ENCODE peak calls at places on chromosomes 1 and 21, in four cellular contexts. Q is cardiac fibroblast, Z is coronary artery, U is neural crest cell. P is an unnamed sample.

GRCh38 chr1:33997127-33998047 is 133.5 kb downstream of the HMGB4 start:
- DNase-seq in Q (no peak), Z (peak), U (no peak), P (no peak)

GRCh38 chr1:39398278-39399010 is 93.0 kb upstream of the BMP8A start:
- DNase-seq in U (no peak), Z (peak), Q (peak), P (no peak)

GRCh38 chr21:32403201-32403701 is 9.3 kb upstream of the EVA1C start:
- DNase-seq in U (peak), Q (peak), Z (no peak), P (no peak)

GRCh38 chr1:32474954-32475353 is 10.1 kb downstream of the ZBTB8B start:
- DNase-seq in Q (no peak), U (no peak), Z (no peak), P (no peak)

GRCh38 chr1:157348538-157349480 is 203.5 kb downstream of the FCRL5 start:
- DNase-seq in U (no peak), Z (no peak), Q (no peak), P (no peak)

GRCh38 chr1:43221256-43221778 is 48.5 kb upstream of the TMEM125 start:
- DNase-seq in Z (no peak), Q (no peak), U (no peak), P (no peak)

GRCh38 chr1:225850370-225850769 is 31.8 kb downstream of the TMEM63A start:
- DNase-seq in Q (no peak), Z (no peak), U (no peak), P (no peak)

GRCh38 chr1:88935522-88936222 is 44.3 kb upstream of the GTF2B start:
- DNase-seq in U (peak), Z (no peak), Q (peak), P (no peak)

GRCh38 chr1:74356493-74356892 is 121.3 kb downstream of the TNNI3K start:
- DNase-seq in Q (no peak), U (no peak), Z (no peak), P (no peak)

GRCh38 chr21:16976132-16976666 is 536.6 kb upstream of the CXADR start:
- DNase-seq in Z (no peak), U (no peak), Q (peak), P (no peak)

GRCh38 chr1:19042675-19043578 is 86.5 kb upstream of the IFFO2 start:
- DNase-seq in Z (peak), Q (no peak), U (no peak), P (no peak)

GRCh38 chr21:35366348-35367085 is 317.4 kb upstream of the RUNX1 start:
- DNase-seq in Z (no peak), Q (peak), U (no peak), P (no peak)

GRCh38 chr1:215730600-215730999 is 163.5 kb downstream of the KCTD3 start:
- DNase-seq in Z (no peak), Q (no peak), U (no peak), P (no peak)

GRCh38 chr1:117117697-117118096 is 3.9 kb downstream of the TRIM45 start:
- DNase-seq in Z (no peak), U (no peak), Q (no peak), P (no peak)

GRCh38 chr1:8419172-8419571 is 101.3 kb downstream of the SLC45A1 start:
- DNase-seq in Q (peak), Z (no peak), U (no peak), P (no peak)

GRCh38 chr1:22787636-22788035 is 77.0 kb downstream of the EPHB2 start:
- DNase-seq in Q (no peak), U (no peak), Z (no peak), P (no peak)

GRCh38 chr1:2379733-2380404 is 11.5 kb downstream of the MORN1 start:
- DNase-seq in U (no peak), Z (no peak), Q (no peak), P (no peak)

GRCh38 chr21:22125581-22125980 is 1127.4 kb downstream of the NCAM2 start:
- DNase-seq in U (no peak), Q (no peak), Z (no peak), P (no peak)

GRCh38 chr21:27693376-27693775 is 726.5 kb upstream of the ADAMTS5 start:
- DNase-seq in Z (no peak), Q (peak), U (no peak), P (no peak)

GRCh38 chr1:172041689-172042088 is 200.4 kb downstream of the DNM3 start:
- DNase-seq in Z (no peak), U (no peak), Q (peak), P (no peak)

GRCh38 chr1:234578735-234579134 is 31.2 kb downstream of the IRF2BP2 start:
- DNase-seq in Z (no peak), Q (no peak), U (no peak), P (no peak)

GRCh38 chr1:208205216-208206013 is 38.8 kb downstream of the PLXNA2 start:
- DNase-seq in Q (no peak), U (no peak), Z (no peak), P (no peak)

GRCh38 chr1:202199141-202199889 is 5.7 kb downstream of the LGR6 start:
- DNase-seq in Z (no peak), Q (no peak), U (no peak), P (no peak)

GRCh38 chr1:161958425-161958824 is 65.2 kb downstream of the OLFML2B start:
- DNase-seq in Q (no peak), Z (no peak), U (no peak), P (no peak)

GRCh38 chr1:163303561-163303960 is 18.2 kb upstream of the NUF2 start:
- DNase-seq in U (no peak), Q (no peak), Z (no peak), P (no peak)

GRCh38 chr1:50620680-50621329 is 197.6 kb upstream of the DMRTA2 start:
- DNase-seq in U (no peak), Z (no peak), Q (peak), P (no peak)

GRCh38 chr1:24409535-24409934 is 4.0 kb downstream of the STPG1 start:
- DNase-seq in Z (no peak), Q (peak), U (no peak), P (no peak)

GRCh38 chr1:17923684-17924083 is 168.6 kb downstream of the ACTL8 start:
- DNase-seq in Z (no peak), Q (no peak), U (no peak), P (no peak)

GRCh38 chr1:151222130-151222529 is 23.8 kb downstream of the PIP5K1A start:
- DNase-seq in Q (peak), U (no peak), Z (no peak), P (no peak)

GRCh38 chr1:93047585-93047984 is 31.5 kb upstream of the MTF2 start:
- DNase-seq in Q (no peak), U (no peak), Z (no peak), P (no peak)

GRCh38 chr1:68173283-68174172 is 58.8 kb downstream of the WLS start:
- DNase-seq in U (no peak), Z (no peak), Q (peak), P (no peak)

GRCh38 chr1:210072129-210072528 is 134.1 kb downstream of the SYT14 start:
- DNase-seq in Q (peak), U (no peak), Z (no peak), P (no peak)

GRCh38 chr1:11354893-11355593 is 82.0 kb downstream of the UBIAD1 start:
- DNase-seq in Z (no peak), U (peak), Q (no peak), P (no peak)

GRCh38 chr1:118504867-118505266 is 319.8 kb upstream of the SPAG17 start:
- DNase-seq in Q (no peak), U (no peak), Z (no peak), P (no peak)

GRCh38 chr1:85374160-85374559 is 90.8 kb downstream of the DDAH1 start:
- DNase-seq in Z (no peak), Q (peak), U (no peak), P (no peak)

GRCh38 chr1:109763646-109764415 is at the start of gene EPS8L3:
- DNase-seq in U (no peak), Z (peak), Q (no peak), P (peak)

GRCh38 chr1:151419819-151420218 is 20.4 kb downstream of the PSMB4 start:
- DNase-seq in U (no peak), Q (no peak), Z (no peak), P (no peak)

GRCh38 chr1:54135436-54136120 is 17.2 kb downstream of the CDCP2 start:
- DNase-seq in Z (no peak), Q (peak), U (no peak), P (no peak)

GRCh38 chr1:180250499-180250770 is 20.4 kb downstream of the LHX4 start:
- DNase-seq in Z (no peak), Q (no peak), U (no peak), P (no peak)

GRCh38 chr1:180248176-180248575 is 18.1 kb downstream of the LHX4 start:
- DNase-seq in U (no peak), Z (no peak), Q (no peak), P (no peak)

GRCh38 chr1:180249725-180250498 is 19.8 kb downstream of the LHX4 start:
- DNase-seq in U (no peak), Q (no peak), Z (no peak), P (no peak)

GRCh38 chr1:180247580-180247979 is 17.5 kb downstream of the LHX4 start:
- DNase-seq in U (no peak), Q (no peak), Z (no peak), P (no peak)

GRCh38 chr1:180248731-180249681 is 18.9 kb downstream of the LHX4 start:
- DNase-seq in Q (no peak), U (no peak), Z (no peak), P (no peak)
- TF ChIP-seq CTCF in Q (peak), U (no peak), Z (no peak), P (no peak)

DNA sequence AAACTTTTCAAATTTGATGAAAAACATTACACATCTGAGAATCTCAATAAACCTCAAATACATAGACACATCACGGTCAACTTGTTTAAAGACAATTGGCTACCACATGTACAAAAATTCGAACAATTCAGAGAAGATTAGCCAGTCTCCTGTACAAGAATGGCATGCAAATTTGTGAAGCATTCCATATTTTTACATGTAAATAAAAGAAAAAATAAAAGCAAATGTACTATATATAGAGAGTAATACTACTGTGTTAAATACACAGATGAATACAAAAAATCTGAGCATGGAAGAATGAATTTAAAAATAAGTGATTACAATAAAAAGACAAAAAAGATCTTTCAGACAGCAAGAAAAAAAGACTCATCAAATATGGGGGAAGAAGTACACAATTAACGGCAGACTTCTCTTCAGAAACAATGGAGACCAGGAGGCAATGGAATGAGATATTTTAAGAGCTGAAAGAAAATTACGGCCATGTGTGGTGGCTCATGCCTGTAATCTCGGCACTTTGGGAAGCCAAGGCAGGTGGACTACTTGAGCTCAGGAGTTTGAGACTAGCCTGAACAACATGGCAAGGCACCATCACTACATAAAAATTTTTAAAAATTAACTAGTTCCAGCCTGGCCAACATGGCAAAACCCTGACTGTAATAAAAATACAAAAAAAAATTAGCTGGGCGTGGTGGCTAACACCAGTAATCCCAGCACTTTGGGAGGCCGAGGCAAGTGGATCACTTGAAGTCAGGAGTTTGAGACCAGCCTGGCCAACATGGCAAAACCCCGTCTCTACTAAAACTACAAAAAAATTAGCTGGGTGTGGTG is 23.2 kb downstream of the HAX1 start:
- DNase-seq in Q (peak), U (no peak), Z (no peak), P (no peak)
- TF ChIP-seq CTCF in Q (no peak), U (no peak), Z (no peak), P (no peak)

DNA sequence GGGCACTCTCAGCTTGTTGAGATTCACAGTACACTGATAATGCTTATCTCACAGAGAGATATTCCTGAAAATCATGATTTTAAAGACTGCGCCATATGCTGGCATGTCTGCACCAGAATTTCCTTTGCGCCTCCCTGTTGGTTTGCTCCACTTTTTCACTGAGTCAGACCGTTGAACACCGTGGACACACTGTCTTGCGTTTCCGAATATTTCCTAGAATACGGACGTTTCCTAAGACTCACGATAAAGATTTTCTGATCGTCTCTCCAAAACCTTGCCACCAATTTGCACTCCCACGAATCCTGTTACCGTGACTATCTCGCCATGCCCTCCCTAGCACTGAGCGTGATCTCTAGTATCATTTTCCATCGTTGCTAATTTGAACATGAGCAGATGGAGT is 467 bp upstream of the C1orf115 start:
- DNase-seq in Q (no peak), Z (no peak), U (no peak), P (no peak)
- TF ChIP-seq CTCF in Q (no peak), Z (no peak), U (no peak), P (no peak)

GRCh38 chr21:41480086-41480690 is 27.8 kb downstream of the TMPRSS2 start:
- DNase-seq in U (no peak), Z (no peak), Q (no peak), P (no peak)

GRCh38 chr21:41479686-41480085 is 28.3 kb downstream of the TMPRSS2 start:
- DNase-seq in Z (no peak), U (no peak), Q (no peak), P (no peak)

GRCh38 chr21:41478319-41479177 is 29.4 kb downstream of the TMPRSS2 start:
- DNase-seq in Q (no peak), U (no peak), Z (no peak), P (no peak)

GRCh38 chr21:41475714-41476405 is 32.1 kb downstream of the TMPRSS2 start:
- DNase-seq in Z (no peak), U (no peak), Q (no peak), P (no peak)

DNA sequence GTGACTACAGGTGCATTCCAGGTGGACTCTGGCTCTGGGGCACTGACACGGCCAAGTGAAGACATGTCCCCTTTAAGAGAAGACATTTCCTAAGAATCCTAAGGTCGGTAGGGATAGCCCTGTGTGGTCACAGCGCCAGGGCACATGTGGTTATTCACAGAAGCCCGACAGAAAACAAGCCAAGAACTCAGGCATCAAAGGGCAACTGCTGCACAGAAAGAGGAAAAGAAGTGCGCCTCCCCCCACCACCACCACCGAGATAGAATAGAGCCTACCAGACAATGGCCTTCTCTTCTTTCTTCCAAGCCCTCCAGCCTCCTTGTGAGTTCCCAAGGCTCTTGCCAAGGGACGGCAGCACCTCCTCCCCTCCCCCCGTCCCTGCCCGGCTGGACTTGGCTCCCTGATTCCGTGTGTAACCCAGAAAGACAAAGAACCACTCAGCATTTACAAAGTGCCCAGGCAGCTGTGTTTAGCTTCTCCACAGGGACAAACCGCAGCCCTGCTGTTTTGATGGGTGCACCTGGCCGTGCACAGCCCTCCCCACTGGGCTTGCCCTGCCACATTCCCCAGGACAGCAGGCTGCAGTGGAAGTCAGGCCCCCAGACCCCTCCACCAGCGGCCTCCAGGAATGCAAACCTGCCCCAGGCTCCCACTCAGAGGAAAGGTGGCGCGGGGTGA is 30.2 kb downstream of the TMPRSS2 start:
- DNase-seq in U (peak), Z (no peak), Q (no peak), P (no peak)
- TF ChIP-seq CTCF in U (no peak), Z (no peak), Q (no peak), P (no peak)

P was measured in type B pancreatic cell.